ENCODE peak calls at places on chromosome 18, in seven cellular contexts. E is uterus, I is SJSA1, W is MM.1S, R is PC-3, C is gastrocnemius medialis, H is PC-9. L is an unnamed sample.

GRCh38 chr18:77068321-77068841 is 64.2 kb downstream of the MBP start:
- DNase-seq in C (no peak), E (peak), I (peak), H (no peak), W (no peak), R (peak), L (peak)

GRCh38 chr18:26442139-26442538 is 106.2 kb downstream of the KCTD1 start:
- DNase-seq in W (no peak), R (no peak), I (no peak), C (no peak), H (no peak), E (no peak), L (no peak)

GRCh38 chr18:767084-767882 is 44.8 kb downstream of the YES1 start:
- DNase-seq in I (no peak), W (no peak), R (no peak), E (no peak), H (no peak), C (no peak), L (no peak)

GRCh38 chr18:80022613-80023012 is 11.6 kb upstream of the RBFA start:
- DNase-seq in E (no peak), W (peak), R (peak), H (no peak), I (peak), C (no peak), L (peak)

GRCh38 chr18:8841781-8842485 is 136.6 kb downstream of the MTCL1 start:
- DNase-seq in H (peak), I (no peak), W (no peak), R (peak), C (no peak), E (no peak), L (no peak)

GRCh38 chr18:49613141-49613641 is 51.3 kb downstream of the LIPG start:
- DNase-seq in I (no peak), W (no peak), R (no peak), E (no peak), C (no peak), H (no peak), L (no peak)

GRCh38 chr18:74895686-74896085 is 298.0 kb downstream of the ZNF407 start:
- DNase-seq in I (no peak), C (no peak), R (peak), E (no peak), H (no peak), W (no peak), L (peak)

GRCh38 chr18:9101730-9102390 is 639 bp upstream of the NDUFV2 start:
- DNase-seq in C (no peak), R (peak), I (peak), W (peak), E (peak), H (peak), L (peak)

GRCh38 chr18:2617974-2618373 is 37.6 kb upstream of the SMCHD1 start:
- DNase-seq in E (no peak), W (no peak), R (no peak), H (no peak), C (no peak), I (peak), L (no peak)

GRCh38 chr18:2609604-2610003 is 38.2 kb downstream of the NDC80 start:
- DNase-seq in H (no peak), W (no peak), I (no peak), C (no peak), R (no peak), E (no peak), L (no peak)

GRCh38 chr18:22179631-22180030 is 10.2 kb downstream of the GATA6 start:
- DNase-seq in C (no peak), R (no peak), W (no peak), I (no peak), H (no peak), E (no peak), L (no peak)

GRCh38 chr18:2518473-2518872 is 52.8 kb downstream of the METTL4 start:
- DNase-seq in C (no peak), R (no peak), E (no peak), I (no peak), H (no peak), W (no peak), L (no peak)

GRCh38 chr18:21669736-21670135 is 34.8 kb downstream of the ABHD3 start:
- DNase-seq in I (no peak), H (peak), R (peak), W (no peak), C (no peak), E (no peak), L (no peak)

GRCh38 chr18:46660955-46661749 is 4.1 kb upstream of the LOXHD1 start:
- DNase-seq in C (no peak), R (no peak), E (no peak), W (no peak), H (no peak), I (no peak), L (peak)

GRCh38 chr18:50186385-50186784 is 8.6 kb downstream of the MYO5B start:
- DNase-seq in I (no peak), R (no peak), H (no peak), E (no peak), C (no peak), W (no peak), L (no peak)

GRCh38 chr18:75111673-75112485 is 97.1 kb downstream of the PTGR3 start:
- DNase-seq in C (no peak), E (no peak), W (peak), R (peak), H (no peak), I (no peak), L (peak)

GRCh38 chr18:44067201-44067600 is 613.5 kb upstream of the SETBP1 start:
- DNase-seq in E (no peak), I (no peak), H (no peak), R (no peak), C (no peak), W (no peak), L (no peak)

GRCh38 chr18:74389161-74389927 is 67.8 kb downstream of the DIPK1C start:
- DNase-seq in I (no peak), H (no peak), E (no peak), R (no peak), W (no peak), C (no peak), L (no peak)

GRCh38 chr18:10232062-10232461 is 222.4 kb upstream of the APCDD1 start:
- DNase-seq in E (no peak), I (no peak), R (no peak), W (no peak), C (no peak), H (no peak), L (no peak)

GRCh38 chr18:76274470-76275289 is 220.4 kb downstream of the ZNF516 start:
- DNase-seq in W (peak), C (no peak), I (no peak), R (peak), E (no peak), H (peak), L (no peak)

GRCh38 chr18:64785686-64786085 is 636.8 kb upstream of the LINC00305 start:
- DNase-seq in C (no peak), W (no peak), I (no peak), E (no peak), H (no peak), R (no peak), L (no peak)

GRCh38 chr18:77099501-77100370 is 32.8 kb downstream of the MBP start:
- DNase-seq in R (no peak), W (no peak), E (no peak), H (no peak), I (no peak), C (no peak), L (no peak)

GRCh38 chr18:35511428-35511827 is 13.7 kb upstream of the INO80C start:
- DNase-seq in C (no peak), E (no peak), W (peak), I (no peak), R (no peak), H (no peak), L (no peak)

GRCh38 chr18:3060667-3061580 is 48.0 kb upstream of the LPIN2 start:
- DNase-seq in R (no peak), W (peak), E (peak), I (no peak), C (no peak), H (no peak), L (peak)

GRCh38 chr18:42860011-42860410 is 255.5 kb downstream of the RIT2 start:
- DNase-seq in I (no peak), E (no peak), H (no peak), W (no peak), C (no peak), R (no peak), L (peak)

GRCh38 chr18:3529597-3529996 is 79.6 kb downstream of the TGIF1 start:
- DNase-seq in E (no peak), W (no peak), R (no peak), I (no peak), H (no peak), C (no peak), L (no peak)

GRCh38 chr18:59912007-59912550 is 12.3 kb downstream of the PMAIP1 start:
- DNase-seq in C (no peak), E (no peak), H (no peak), I (no peak), R (no peak), W (no peak), L (peak)

GRCh38 chr18:48831113-48831759 is 119.5 kb downstream of the SMAD7 start:
- DNase-seq in E (peak), I (no peak), H (no peak), R (no peak), W (no peak), C (no peak), L (no peak)

GRCh38 chr18:73975266-73975665 is 172.4 kb downstream of the FBXO15 start:
- DNase-seq in E (no peak), I (no peak), W (no peak), C (no peak), R (no peak), H (no peak), L (peak)

GRCh38 chr18:75115514-75115913 is 93.4 kb downstream of the PTGR3 start:
- DNase-seq in E (no peak), I (peak), R (no peak), C (no peak), W (no peak), H (no peak), L (no peak)

GRCh38 chr18:555705-556402 is 24.3 kb upstream of the CETN1 start:
- DNase-seq in W (no peak), E (no peak), I (no peak), R (no peak), H (no peak), C (no peak), L (no peak)

GRCh38 chr18:62354171-62354570 is 29.1 kb downstream of the TNFRSF11A start:
- DNase-seq in C (no peak), R (no peak), H (no peak), I (no peak), E (no peak), W (no peak), L (no peak)

GRCh38 chr18:73842795-73843394 is 304.7 kb downstream of the FBXO15 start:
- DNase-seq in W (peak), E (no peak), C (no peak), I (peak), R (peak), H (peak), L (peak)

GRCh38 chr18:49525981-49526380 is 35.9 kb upstream of the LIPG start:
- DNase-seq in H (no peak), E (no peak), R (no peak), W (no peak), C (no peak), I (no peak), L (no peak)

GRCh38 chr18:78709271-78709809 is 270.3 kb upstream of the SALL3 start:
- DNase-seq in I (no peak), W (no peak), E (no peak), C (no peak), H (no peak), R (no peak), L (no peak)

GRCh38 chr18:3051718-3052410 is 38.9 kb upstream of the LPIN2 start:
- DNase-seq in I (no peak), R (no peak), E (no peak), W (no peak), H (peak), C (no peak), L (no peak)

GRCh38 chr18:62170857-62171256 is 16.0 kb downstream of the PIGN start:
- DNase-seq in H (no peak), E (no peak), C (no peak), I (no peak), R (no peak), W (no peak), L (no peak)

GRCh38 chr18:54089749-54090459 is 134.6 kb downstream of the MBD2 start:
- DNase-seq in W (no peak), R (no peak), H (no peak), I (no peak), C (no peak), E (no peak), L (no peak)

GRCh38 chr18:10530852-10531251 is 5.0 kb downstream of the NAPG start:
- DNase-seq in R (peak), I (peak), H (no peak), C (no peak), W (no peak), E (no peak), L (peak)

GRCh38 chr18:12686100-12686499 is 16.4 kb downstream of the CEP76 start:
- DNase-seq in R (peak), I (peak), H (peak), W (no peak), C (no peak), E (no peak), L (peak)

GRCh38 chr18:12692206-12692605 is 10.3 kb downstream of the CEP76 start:
- DNase-seq in E (no peak), H (no peak), W (no peak), I (no peak), C (no peak), R (no peak), L (no peak)

GRCh38 chr18:12689256-12689655 is 13.3 kb downstream of the CEP76 start:
- DNase-seq in H (no peak), E (no peak), I (no peak), C (no peak), R (no peak), W (no peak), L (no peak)

GRCh38 chr18:12694032-12694431 is 8.5 kb downstream of the CEP76 start:
- DNase-seq in I (peak), H (peak), E (no peak), R (peak), W (no peak), C (no peak), L (no peak)

DNA sequence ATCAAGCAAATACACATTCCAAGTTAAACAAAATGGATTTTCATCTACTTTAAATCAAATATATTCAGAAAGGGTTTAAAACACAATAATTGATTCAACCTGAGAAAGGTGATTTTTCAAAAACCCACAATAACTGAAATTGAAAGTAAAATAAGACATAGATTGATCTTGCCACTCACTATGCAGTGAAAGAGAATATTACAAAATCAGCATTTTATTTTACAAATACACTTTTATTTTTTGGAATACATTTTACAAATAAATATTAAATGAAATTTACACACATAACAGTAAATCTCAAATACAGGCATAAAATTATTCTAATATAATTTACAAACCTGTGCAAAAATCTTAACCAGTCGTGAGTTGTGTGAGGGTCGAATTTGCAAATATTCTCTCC is 11.5 kb downstream of the CEP76 start:
- DNase-seq in I (no peak), H (no peak), C (no peak), R (no peak), W (no peak), E (no peak), L (no peak)
- H3K27ac ChIP-seq in I (no peak), H (no peak), C (no peak), R (no peak), W (no peak), E (no peak), L (no peak)

GRCh38 chr18:39037925-39038324 is 1472.3 kb upstream of the CELF4 start:
- DNase-seq in I (no peak), W (no peak), H (no peak), E (no peak), R (no peak), C (no peak), L (no peak)
- H3K27ac ChIP-seq in I (no peak), W (no peak), H (no peak), E (no peak), R (no peak), C (no peak), L (no peak)

DNA sequence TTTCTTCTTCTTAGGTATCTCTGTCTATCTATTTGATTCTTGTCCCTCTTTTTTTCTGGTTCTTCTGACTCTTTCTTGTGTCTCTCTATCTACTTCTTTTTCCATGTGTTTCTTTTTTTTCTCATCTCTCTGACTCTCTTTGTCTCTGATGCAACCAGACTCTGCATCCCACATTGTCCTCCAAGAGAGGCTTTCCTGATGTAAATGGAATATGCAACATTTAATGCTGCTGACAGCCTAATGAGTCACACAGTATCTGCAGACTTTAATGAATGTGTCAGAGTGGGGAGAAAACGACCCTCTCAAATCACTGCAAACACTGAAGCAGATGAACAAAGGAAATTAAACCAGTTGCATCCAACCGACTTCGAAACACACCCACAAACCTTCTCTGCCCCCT is 351.6 kb downstream of the TXNL1 start:
- DNase-seq in I (peak), E (no peak), H (no peak), W (no peak), C (no peak), R (peak), L (peak)
- H3K27ac ChIP-seq in I (no peak), E (no peak), H (no peak), W (no peak), C (no peak), R (peak), L (no peak)

GRCh38 chr18:58800582-58800981 is 64.1 kb upstream of the ZNF532 start:
- DNase-seq in H (no peak), R (no peak), W (no peak), C (no peak), I (no peak), E (no peak), L (no peak)
- H3K27ac ChIP-seq in H (no peak), R (no peak), W (no peak), C (no peak), I (no peak), E (no peak), L (no peak)